ENCODE peak calls at places on chromosomes 16 and 17, in five cellular contexts. M is thoracic aorta, U is MM.1S, Z is IMR-90, K is prostate gland. C is an unnamed sample.

GRCh38 chr16:10040136-10041080 is 141.8 kb downstream of the GRIN2A start:
- DNase-seq in Z (no peak), K (no peak), M (no peak), U (no peak), C (no peak)

GRCh38 chr17:46727572-46728348 is 90.7 kb downstream of the WNT3 start:
- DNase-seq in Z (peak; percentile 90), U (no peak), K (no peak), M (no peak), C (peak; percentile 75)

GRCh38 chr16:89318430-89318758 is 100.9 kb downstream of the ZNF778 start:
- DNase-seq in U (no peak), M (no peak), K (no peak), Z (no peak), C (no peak)

GRCh38 chr17:72515291-72516065 is 394.7 kb downstream of the SOX9 start:
- DNase-seq in U (no peak), Z (peak; percentile 65), M (no peak), K (peak; percentile 23), C (peak; percentile 83)

GRCh38 chr17:61410100-61410551 is 10.5 kb downstream of the TBX2 start:
- DNase-seq in U (no peak), Z (no peak), K (no peak), M (no peak), C (no peak)

GRCh38 chr17:75832164-75832651 is 12.0 kb downstream of the UNC13D start:
- DNase-seq in Z (peak; percentile 85), M (no peak), U (no peak), K (no peak), C (peak; percentile 73)

GRCh38 chr17:6454495-6455320 is 10.5 kb downstream of the PIMREG start:
- DNase-seq in U (no peak), Z (no peak), M (no peak), K (no peak), C (no peak)

GRCh38 chr16:3938843-3939624 is 58.5 kb upstream of the CREBBP start:
- DNase-seq in U (peak; percentile 29), K (no peak), Z (peak; percentile 89), M (no peak), C (peak; percentile 67)

GRCh38 chr16:29192329-29193247 is 207.7 kb downstream of the LAT start:
- DNase-seq in Z (no peak), M (no peak), K (no peak), U (no peak), C (no peak)

GRCh38 chr16:66934138-66934838 is at the start of gene CIAO2B:
- DNase-seq in Z (peak; percentile 84), M (no peak), U (peak; percentile 90), K (peak; percentile 84), C (peak; percentile 86)

GRCh38 chr17:16639438-16639837 is 14.2 kb downstream of the ZNF624 start:
- DNase-seq in U (no peak), K (no peak), Z (no peak), M (no peak), C (no peak)

GRCh38 chr17:82361885-82362633 is 3.0 kb downstream of the TEX19 start:
- DNase-seq in M (no peak), U (no peak), Z (no peak), K (no peak), C (no peak)

GRCh38 chr17:64130559-64131001 is 636 bp upstream of the ERN1 start:
- DNase-seq in K (no peak), Z (peak; percentile 80), M (peak; percentile 13), U (no peak), C (no peak)

GRCh38 chr16:57020651-57021050 is 31.3 kb downstream of the NLRC5 start:
- DNase-seq in U (no peak), Z (no peak), M (no peak), K (no peak), C (no peak)

GRCh38 chr16:77191259-77191969 is 424 bp downstream of the MON1B start:
- DNase-seq in K (no peak), M (no peak), Z (no peak), U (peak; percentile 7), C (no peak)

GRCh38 chr16:89917773-89918452 is 749 bp upstream of the MC1R start:
- DNase-seq in Z (peak; percentile 73), U (peak; percentile 87), M (no peak), K (peak; percentile 43), C (peak; percentile 93)

GRCh38 chr16:2782583-2783351 is 4.6 kb downstream of the PRSS33 start:
- DNase-seq in U (no peak), K (no peak), Z (no peak), M (no peak), C (no peak)

GRCh38 chr17:82940226-82941020 is 100.6 kb upstream of the ZNF750 start:
- DNase-seq in K (no peak), M (no peak), Z (no peak), U (no peak), C (no peak)

GRCh38 chr16:30903596-30903995 is 7.2 kb downstream of the CTF1 start:
- DNase-seq in U (no peak), K (no peak), Z (no peak), M (no peak), C (no peak)

GRCh38 chr16:71737501-71737900 is 13.0 kb upstream of the PHLPP2 start:
- DNase-seq in Z (no peak), M (no peak), U (no peak), K (no peak), C (no peak)

GRCh38 chr16:116015-116414 is 22.5 kb downstream of the NPRL3 start:
- DNase-seq in U (no peak), Z (no peak), K (no peak), M (no peak), C (no peak)

GRCh38 chr16:30551781-30552180 is 6.4 kb downstream of the ZNF764 start:
- DNase-seq in U (no peak), K (no peak), Z (no peak), M (no peak), C (no peak)

GRCh38 chr17:79775635-79776034 is 2.3 kb upstream of the CBX2 start:
- DNase-seq in Z (no peak), M (no peak), K (no peak), U (no peak), C (no peak)

GRCh38 chr17:62823111-62823895 is 15.2 kb upstream of the MARCHF10 start:
- DNase-seq in K (no peak), M (no peak), Z (no peak), U (no peak), C (no peak)

GRCh38 chr16:77675464-77676324 is 46.6 kb upstream of the NUDT7 start:
- DNase-seq in Z (peak; percentile 78), K (peak; percentile 75), U (peak; percentile 44), M (peak; percentile 47), C (peak; percentile 73)

GRCh38 chr17:50049636-50050035 is 6.3 kb upstream of the ITGA3 start:
- DNase-seq in U (no peak), K (no peak), Z (no peak), M (no peak), C (no peak)

GRCh38 chr17:37490638-37491614 is 1.2 kb downstream of the DUSP14 start:
- DNase-seq in K (peak; percentile 58), Z (peak; percentile 93), M (no peak), U (peak; percentile 17), C (peak; percentile 87)

GRCh38 chr16:75921281-75921680 is 195.0 kb upstream of the CPHXL start:
- DNase-seq in K (no peak), U (no peak), Z (no peak), M (no peak), C (no peak)

GRCh38 chr16:56923481-56923880 is 8.5 kb upstream of the HERPUD1 start:
- DNase-seq in M (no peak), U (no peak), K (no peak), Z (no peak), C (no peak)

GRCh38 chr16:54447606-54448440 is 161.2 kb upstream of the IRX3 start:
- DNase-seq in M (no peak), K (no peak), U (no peak), Z (peak; percentile 54), C (peak; percentile 88)

GRCh38 chr17:6305613-6306360 is 129.1 kb downstream of the AIPL1 start:
- DNase-seq in Z (no peak), M (no peak), K (no peak), U (no peak), C (no peak)

GRCh38 chr17:71703701-71704100 is 417.1 kb upstream of the SOX9 start:
- DNase-seq in Z (no peak), K (no peak), U (no peak), M (no peak), C (peak; percentile 20)

GRCh38 chr17:67891481-67892119 is 66.3 kb downstream of the BPTF start:
- DNase-seq in U (no peak), M (no peak), K (peak; percentile 13), Z (peak; percentile 85), C (peak; percentile 49)

DNA sequence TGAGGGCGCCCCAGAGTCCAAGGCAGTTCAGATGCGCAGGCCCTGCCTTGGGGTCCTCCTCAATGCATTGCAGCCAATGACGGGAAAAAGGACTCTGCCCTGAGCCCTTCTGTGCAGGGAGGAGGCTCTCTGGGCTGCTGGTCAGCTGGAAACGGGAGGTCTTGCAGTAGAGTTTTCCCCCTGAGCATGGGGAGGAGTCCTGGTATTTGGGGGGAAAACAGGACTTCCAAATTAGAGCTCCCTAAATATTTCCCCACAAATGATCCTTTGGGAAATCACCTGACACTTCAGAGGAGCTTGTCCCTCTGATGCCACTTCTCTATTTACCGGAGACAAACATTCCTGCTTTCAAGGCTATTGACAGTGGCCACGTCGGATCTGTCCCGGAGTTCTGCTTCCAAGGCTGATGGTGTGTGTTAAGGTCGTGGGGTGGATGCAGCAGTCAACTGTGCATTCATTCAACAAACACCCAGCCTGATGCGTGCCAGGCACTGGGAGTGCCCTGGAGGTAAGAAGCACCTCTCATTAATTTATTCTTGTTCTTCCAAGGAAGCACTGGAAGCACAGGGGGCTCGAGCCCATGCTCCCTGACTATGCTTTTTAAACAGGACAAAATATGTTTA is 73.0 kb upstream of the DNAH17 start:
- DNase-seq in M (no peak), K (no peak), Z (no peak), U (no peak), C (no peak)
- TF ChIP-seq CTCF in M (no peak), K (no peak), Z (no peak), U (no peak), C (no peak)

DNA sequence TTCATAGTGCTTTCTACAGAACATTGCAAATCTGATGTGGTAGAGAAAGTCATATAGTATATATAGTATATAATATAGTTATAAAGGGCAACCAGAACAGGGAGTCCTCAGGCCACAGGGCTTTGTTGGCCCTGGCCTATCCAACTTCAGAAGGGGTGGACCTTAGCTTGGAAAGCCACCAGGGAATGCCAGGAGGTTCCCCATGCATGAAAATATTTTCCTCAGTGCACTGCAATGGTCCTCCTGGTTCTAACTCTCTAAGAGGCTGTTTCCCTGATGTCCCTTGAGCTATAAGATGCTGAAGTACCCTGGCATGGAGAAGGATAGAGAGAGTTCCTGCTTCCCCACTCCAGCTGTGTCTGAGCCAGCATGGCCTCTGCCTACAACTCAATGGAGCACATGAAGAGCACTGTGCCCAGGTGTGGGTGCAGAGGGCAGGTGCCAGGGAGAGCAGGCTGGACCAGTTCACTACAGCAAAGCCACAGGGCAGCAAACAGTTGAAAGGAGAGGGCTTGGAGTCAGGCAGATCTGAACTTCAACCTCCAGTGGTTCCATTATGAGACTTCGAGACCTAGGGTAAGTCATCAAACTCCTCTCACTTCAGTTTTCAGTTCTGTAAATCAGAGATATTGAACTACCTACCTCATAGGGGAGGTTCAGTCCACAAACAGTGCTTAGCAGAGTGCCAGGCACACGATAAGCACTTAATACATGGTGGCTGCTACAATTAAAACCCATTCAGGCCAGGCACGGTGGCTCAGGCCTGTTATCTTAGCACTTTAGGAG is 183.1 kb downstream of the SALL1 start:
- DNase-seq in M (no peak), Z (no peak), K (no peak), U (no peak), C (no peak)
- H3K4me3 ChIP-seq in M (no peak overlapping the region), Z (no peak overlapping the region), K (no peak overlapping the region), U (no peak overlapping the region), C (no peak overlapping the region)

GRCh38 chr17:57490890-57491289 is 234.6 kb downstream of the MSI2 start:
- DNase-seq in U (no peak), M (no peak), Z (no peak), K (peak; percentile 17), C (no peak)
- TF ChIP-seq CTCF in U (no peak), M (no peak), Z (no peak), K (no peak), C (no peak)

GRCh38 chr17:29572691-29573557 is 4.4 kb downstream of the TP53I13 start:
- DNase-seq in K (no peak), Z (peak; percentile 56), M (no peak), U (peak; percentile 64), C (peak; percentile 34)
- H3K4me3 ChIP-seq in K (no peak overlapping the region), Z (no peak overlapping the region), M (peak overlapping the region; percentile 70), U (peak overlapping the region; percentile 33), C (no peak overlapping the region)

C was measured in astrocyte of the spinal cord.